ENCODE peak calls at places on chromosomes 2 and 18, in four cellular contexts. One of them, this sample, is unnamed.

GRCh38 chr18:48022531-48023330 is 92.3 kb upstream of the SMAD2 start:
- DNase-seq in endothelial cell: peak
- DNase-seq in NCI-H1105 treated with DMSO at 0.1 percent for 48 hours: peak
- DNase-seq in GM13976: peak
- DNase-seq in this sample: peak

GRCh38 chr2:105005170-105005569 is 32.7 kb upstream of the MRPS9 start:
- DNase-seq in endothelial cell: no peak
- DNase-seq in NCI-H1105 treated with DMSO at 0.1 percent for 48 hours: no peak
- DNase-seq in GM13976: no peak
- DNase-seq in this sample: no peak

GRCh38 chr2:37635359-37636208 is 35.9 kb downstream of the CDC42EP3 start:
- DNase-seq in endothelial cell: no peak
- DNase-seq in NCI-H1105 treated with DMSO at 0.1 percent for 48 hours: no peak
- DNase-seq in GM13976: no peak
- DNase-seq in this sample: peak

GRCh38 chr2:11056614-11057013 is 98.7 kb upstream of the SLC66A3 start:
- DNase-seq in endothelial cell: no peak
- DNase-seq in NCI-H1105 treated with DMSO at 0.1 percent for 48 hours: peak
- DNase-seq in GM13976: no peak
- DNase-seq in this sample: no peak

GRCh38 chr18:67916142-67916541 is 399.6 kb upstream of the DSEL start:
- DNase-seq in endothelial cell: no peak
- DNase-seq in NCI-H1105 treated with DMSO at 0.1 percent for 48 hours: peak
- DNase-seq in GM13976: no peak
- DNase-seq in this sample: no peak

GRCh38 chr2:36290306-36290705 is 65.3 kb upstream of the CRIM1 start:
- DNase-seq in endothelial cell: no peak
- DNase-seq in NCI-H1105 treated with DMSO at 0.1 percent for 48 hours: no peak
- DNase-seq in GM13976: no peak
- DNase-seq in this sample: no peak

GRCh38 chr2:151043484-151043883 is 218.2 kb downstream of the RBM43 start:
- DNase-seq in endothelial cell: no peak
- DNase-seq in NCI-H1105 treated with DMSO at 0.1 percent for 48 hours: no peak
- DNase-seq in GM13976: no peak
- DNase-seq in this sample: no peak

GRCh38 chr2:61465045-61465444 is 5.8 kb downstream of the USP34 start:
- DNase-seq in endothelial cell: no peak
- DNase-seq in NCI-H1105 treated with DMSO at 0.1 percent for 48 hours: no peak
- DNase-seq in GM13976: no peak
- DNase-seq in this sample: no peak

GRCh38 chr18:79525556-79526467 is 130.1 kb downstream of the NFATC1 start:
- DNase-seq in endothelial cell: no peak
- DNase-seq in NCI-H1105 treated with DMSO at 0.1 percent for 48 hours: no peak
- DNase-seq in GM13976: no peak
- DNase-seq in this sample: no peak

GRCh38 chr2:217936952-217937351 is 65.8 kb downstream of the TNS1 start:
- DNase-seq in endothelial cell: no peak
- DNase-seq in NCI-H1105 treated with DMSO at 0.1 percent for 48 hours: no peak
- DNase-seq in GM13976: no peak
- DNase-seq in this sample: no peak

GRCh38 chr18:45733535-45733934 is 9.6 kb downstream of the SLC14A1 start:
- DNase-seq in endothelial cell: no peak
- DNase-seq in NCI-H1105 treated with DMSO at 0.1 percent for 48 hours: no peak
- DNase-seq in GM13976: no peak
- DNase-seq in this sample: no peak

GRCh38 chr18:47953471-47953931 is 23.0 kb upstream of the SMAD2 start:
- DNase-seq in endothelial cell: no peak
- DNase-seq in NCI-H1105 treated with DMSO at 0.1 percent for 48 hours: no peak
- DNase-seq in GM13976: peak
- DNase-seq in this sample: peak

GRCh38 chr2:181724662-181725061 is 44.3 kb upstream of the NEUROD1 start:
- DNase-seq in endothelial cell: no peak
- DNase-seq in NCI-H1105 treated with DMSO at 0.1 percent for 48 hours: no peak
- DNase-seq in GM13976: no peak
- DNase-seq in this sample: no peak

GRCh38 chr2:84969511-84970265 is 1.3 kb upstream of the KCMF1 start:
- DNase-seq in endothelial cell: peak
- DNase-seq in NCI-H1105 treated with DMSO at 0.1 percent for 48 hours: peak
- DNase-seq in GM13976: no peak
- DNase-seq in this sample: no peak

GRCh38 chr18:24930974-24931373 is 421.0 kb downstream of the ZNF521 start:
- DNase-seq in endothelial cell: no peak
- DNase-seq in NCI-H1105 treated with DMSO at 0.1 percent for 48 hours: no peak
- DNase-seq in GM13976: no peak
- DNase-seq in this sample: no peak

GRCh38 chr2:240622631-240623235 is 2.5 kb upstream of the GPR35 start:
- DNase-seq in endothelial cell: no peak
- DNase-seq in NCI-H1105 treated with DMSO at 0.1 percent for 48 hours: peak
- DNase-seq in GM13976: no peak
- DNase-seq in this sample: peak

This sample was measured in KG1.